ENCODE peak calls at places on chromosome 2, in seven cellular contexts. F, P, J, X, T, E and M are unnamed samples.

GRCh38 chr2:172671506-172671905 is 64.1 kb upstream of the RAPGEF4 start:
- DNase-seq in F (no peak), P (no peak), J (no peak), X (no peak), T (no peak), E (no peak), M (no peak)

GRCh38 chr2:43484323-43484930 is 111.4 kb downstream of the THADA start:
- DNase-seq in F (no peak), P (peak), J (peak), X (peak), T (peak), E (peak), M (no peak)

GRCh38 chr2:168635065-168635577 is 167.3 kb upstream of the NOSTRIN start:
- DNase-seq in F (no peak), P (peak), J (no peak), X (no peak), T (peak), E (no peak), M (no peak)

GRCh38 chr2:218946621-218947020 is 12.8 kb upstream of the CDK5R2 start:
- DNase-seq in F (no peak), P (no peak), J (no peak), X (no peak), T (peak), E (no peak), M (no peak)

GRCh38 chr2:127027715-127028114 is 79.2 kb downstream of the BIN1 start:
- DNase-seq in F (no peak), P (no peak), J (no peak), X (no peak), T (no peak), E (no peak), M (no peak)

GRCh38 chr2:43083278-43083677 is 143.1 kb downstream of the ZFP36L2 start:
- DNase-seq in F (no peak), P (peak), J (no peak), X (no peak), T (no peak), E (no peak), M (no peak)

GRCh38 chr2:66872056-66872821 is 437.3 kb downstream of the MEIS1 start:
- DNase-seq in F (no peak), P (peak), J (peak), X (peak), T (peak), E (no peak), M (no peak)

GRCh38 chr2:8805278-8806045 is 32.0 kb downstream of the KIDINS220 start:
- DNase-seq in F (no peak), P (no peak), J (no peak), X (no peak), T (peak), E (no peak), M (no peak)

GRCh38 chr2:236610991-236611821 is 41.6 kb downstream of the ACKR3 start:
- DNase-seq in F (no peak), P (peak), J (peak), X (peak), T (no peak), E (peak), M (no peak)

GRCh38 chr2:57376985-57377384 is 669.6 kb upstream of the VRK2 start:
- DNase-seq in F (no peak), P (peak), J (peak), X (peak), T (no peak), E (no peak), M (no peak)